ENCODE peak calls at places on chromosomes 16 and 17, in eight cellular contexts. W is neural progenitor cell, A is HCT116, I is OCI-LY7, V is hepatocyte, L is PC-3, H is GM23338, M is SK-N-SH. D is an unnamed sample.

GRCh38 chr16:67736858-67737257 is 17.7 kb upstream of the GFOD2 start:
- DNase-seq in H (no peak), M (no peak), A (no peak), I (no peak), W (no peak), V (peak), L (no peak), D (no peak)

GRCh38 chr16:84093120-84093878 is 23.4 kb downstream of the MBTPS1 start:
- DNase-seq in M (no peak), L (no peak), I (no peak), V (no peak), W (no peak), A (no peak), H (no peak), D (no peak)

GRCh38 chr16:30902070-30902972 is 5.9 kb downstream of the CTF1 start:
- DNase-seq in H (peak), V (peak), W (peak), I (no peak), A (no peak), M (peak), L (peak), D (peak)

GRCh38 chr16:85798901-85799496 is 345 bp downstream of the EMC8 start:
- DNase-seq in H (peak), A (no peak), L (no peak), M (peak), V (peak), W (no peak), I (peak), D (no peak)

GRCh38 chr16:86215233-86215978 is 294.9 kb upstream of the FOXF1 start:
- DNase-seq in W (no peak), M (no peak), A (no peak), I (no peak), L (no peak), H (no peak), V (no peak), D (no peak)

GRCh38 chr17:82234211-82235055 is 5.6 kb downstream of the SLC16A3 start:
- DNase-seq in A (no peak), H (no peak), I (peak), M (no peak), W (no peak), L (no peak), V (no peak), D (no peak)

GRCh38 chr17:2416010-2416734 is 15.3 kb upstream of the MNT start:
- DNase-seq in V (peak), L (peak), I (peak), M (peak), A (no peak), H (peak), W (peak), D (peak)

GRCh38 chr16:69329369-69330285 is 761 bp downstream of the PDF start:
- DNase-seq in V (peak), M (peak), A (no peak), W (peak), L (peak), H (peak), I (peak), D (peak)

GRCh38 chr16:55760665-55761035 is 72.2 kb downstream of the CES1 start:
- DNase-seq in V (no peak), H (no peak), A (no peak), I (no peak), W (no peak), M (no peak), L (no peak), D (no peak)

GRCh38 chr16:89314357-89314756 is 96.9 kb downstream of the ZNF778 start:
- DNase-seq in L (no peak), V (no peak), W (no peak), A (no peak), H (no peak), M (no peak), I (no peak), D (no peak)

GRCh38 chr17:82713015-82713723 is 3.3 kb upstream of the FN3KRP start:
- DNase-seq in L (no peak), V (no peak), I (no peak), H (no peak), A (no peak), W (no peak), M (no peak), D (no peak)

GRCh38 chr17:66855204-66855603 is 20.3 kb downstream of the CACNG5 start:
- DNase-seq in A (no peak), I (no peak), H (peak), L (peak), W (peak), V (no peak), M (no peak), D (no peak)
- TF ChIP-seq CTCF in A (peak), I (peak), H (peak), L (peak), W (peak), V (no peak), M (peak), D (peak)

GRCh38 chr17:56290486-56291118 is 137.3 kb downstream of the ANKFN1 start:
- DNase-seq in I (no peak), V (no peak), H (no peak), M (no peak), W (no peak), A (no peak), L (no peak), D (peak)
- TF ChIP-seq EZH2phosphoT487 in I (no peak), V (no peak), H (no peak), M (no peak), W (no peak), A (no peak), L (no peak), D (no peak)

GRCh38 chr16:27229891-27230470 is 26.7 kb downstream of the KDM8 start:
- DNase-seq in A (no peak), H (no peak), I (no peak), V (no peak), W (no peak), L (no peak), M (no peak), D (no peak)

GRCh38 chr16:27232061-27232841 is 28.9 kb downstream of the KDM8 start:
- DNase-seq in L (no peak), V (no peak), A (no peak), H (no peak), W (no peak), I (peak), M (no peak), D (peak)

GRCh38 chr16:27228621-27229501 is 25.5 kb downstream of the KDM8 start:
- DNase-seq in W (no peak), M (no peak), I (peak), V (peak), L (no peak), H (no peak), A (no peak), D (no peak)

GRCh38 chr16:27231692-27232060 is 28.4 kb downstream of the KDM8 start:
- DNase-seq in W (no peak), V (no peak), M (no peak), H (no peak), L (no peak), I (no peak), A (no peak), D (no peak)

GRCh38 chr16:27230562-27230991 is 27.3 kb downstream of the KDM8 start:
- DNase-seq in I (no peak), H (peak), V (no peak), A (no peak), W (no peak), L (no peak), M (no peak), D (peak)
- TF ChIP-seq CTCF in I (peak), H (no peak), V (no peak), A (peak), W (peak), L (no peak), M (no peak), D (peak)

DNA sequence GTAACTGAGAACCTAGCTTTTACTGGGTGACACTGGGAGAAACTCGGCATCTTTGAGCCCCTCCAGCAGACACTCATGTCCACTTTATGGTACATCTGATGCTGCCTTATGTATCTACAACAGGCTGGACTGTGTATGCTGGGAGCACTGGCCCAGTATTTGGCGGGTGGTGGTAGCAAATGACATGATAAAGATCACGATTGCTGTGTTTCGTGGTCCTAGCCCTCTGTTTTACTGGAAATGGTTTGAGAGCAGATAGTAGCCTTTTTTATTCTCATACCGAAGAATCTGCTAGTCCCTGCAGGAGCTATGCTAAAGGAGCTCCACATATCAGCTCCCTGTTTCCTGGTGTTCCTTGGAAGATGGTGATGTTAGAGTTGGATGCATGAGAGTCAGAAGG is 150.3 kb downstream of the CCDC182 start:
- DNase-seq in M (peak), I (no peak), L (no peak), W (no peak), H (no peak), A (no peak), V (no peak), D (no peak)
- TF ChIP-seq EZH2phosphoT487 in M (no peak), I (no peak), L (no peak), W (no peak), H (no peak), A (no peak), V (no peak), D (no peak)

GRCh38 chr17:5533486-5534315 is 47.3 kb downstream of the MIS12 start:
- DNase-seq in W (no peak), V (no peak), I (no peak), M (no peak), A (no peak), L (no peak), H (no peak), D (no peak)
- TF ChIP-seq CTCF in W (no peak), V (no peak), I (no peak), M (no peak), A (no peak), L (no peak), H (no peak), D (no peak)

GRCh38 chr16:22861585-22861984 is 47.6 kb downstream of the HS3ST2 start:
- DNase-seq in M (no peak), L (no peak), H (no peak), V (no peak), A (no peak), I (no peak), W (no peak), D (no peak)
- TF ChIP-seq EZH2phosphoT487 in M (no peak), L (no peak), H (no peak), V (no peak), A (no peak), I (no peak), W (no peak), D (no peak)

GRCh38 chr17:19410101-19410500 is 931 bp upstream of the RNF112 start:
- DNase-seq in M (no peak), H (no peak), W (no peak), I (no peak), V (no peak), L (no peak), A (no peak), D (no peak)

GRCh38 chr17:19412510-19412909 is 1.5 kb downstream of the RNF112 start:
- DNase-seq in L (no peak), W (no peak), H (no peak), M (no peak), A (no peak), V (no peak), I (no peak), D (no peak)

GRCh38 chr17:19409509-19409908 is 1.5 kb upstream of the RNF112 start:
- DNase-seq in M (no peak), I (no peak), W (no peak), H (no peak), V (peak), L (peak), A (peak), D (no peak)

GRCh38 chr17:19411641-19412040 is 609 bp downstream of the RNF112 start:
- DNase-seq in I (no peak), W (no peak), M (peak), H (peak), A (no peak), L (no peak), V (no peak), D (no peak)

GRCh38 chr17:19410875-19411291 is at the start of gene RNF112:
- DNase-seq in W (peak), M (peak), A (no peak), I (no peak), V (peak), H (peak), L (no peak), D (no peak)
- TF ChIP-seq CTCF in W (no peak), M (peak), A (no peak), I (no peak), V (no peak), H (peak), L (no peak), D (no peak)

D was measured in MM.1S.